ENCODE peak calls at places on chromosomes 7 and 10, in five cellular contexts. One of them, this sample, is unnamed.

GRCh38 chr10:87578160-87578559 is 73.5 kb downstream of the MINPP1 start:
- DNase-seq in GM03348: no peak
- DNase-seq in H4: no peak
- DNase-seq in NCI-H2029: no peak
- DNase-seq in dorsolateral prefrontal cortex: no peak
- DNase-seq in this sample: no peak

GRCh38 chr7:132475669-132476116 is 100.6 kb downstream of the PLXNA4 start:
- DNase-seq in dorsolateral prefrontal cortex: no peak
- DNase-seq in GM03348: no peak
- DNase-seq in NCI-H2029: no peak
- DNase-seq in H4: no peak
- DNase-seq in this sample: no peak

GRCh38 chr10:5891009-5891408 is 966 bp downstream of the FBH1 start:
- DNase-seq in H4: no peak
- DNase-seq in GM03348: no peak
- DNase-seq in dorsolateral prefrontal cortex: no peak
- DNase-seq in NCI-H2029: no peak
- DNase-seq in this sample: no peak

GRCh38 chr10:94405406-94405805 is 3.1 kb downstream of the TBC1D12 start:
- DNase-seq in H4: no peak
- DNase-seq in dorsolateral prefrontal cortex: no peak
- DNase-seq in NCI-H2029: no peak
- DNase-seq in GM03348: no peak
- DNase-seq in this sample: no peak

GRCh38 chr10:77321868-77322267 is 315.7 kb downstream of the KCNMA1 start:
- DNase-seq in H4: no peak
- DNase-seq in NCI-H2029: no peak
- DNase-seq in GM03348: no peak
- DNase-seq in dorsolateral prefrontal cortex: no peak
- DNase-seq in this sample: no peak

GRCh38 chr10:86603256-86603655 is 51.1 kb upstream of the OPN4 start:
- DNase-seq in GM03348: no peak
- DNase-seq in H4: no peak
- DNase-seq in dorsolateral prefrontal cortex: no peak
- DNase-seq in NCI-H2029: no peak
- DNase-seq in this sample: no peak

GRCh38 chr7:98627062-98627790 is 10.1 kb downstream of the NPTX2 start:
- DNase-seq in GM03348: no peak
- DNase-seq in H4: no peak
- DNase-seq in NCI-H2029: no peak
- DNase-seq in dorsolateral prefrontal cortex: no peak
- DNase-seq in this sample: no peak

GRCh38 chr7:138359891-138360582 is 100.0 kb upstream of the TRIM24 start:
- DNase-seq in dorsolateral prefrontal cortex: no peak
- DNase-seq in NCI-H2029: no peak
- DNase-seq in GM03348: no peak
- DNase-seq in H4: peak
- DNase-seq in this sample: peak

GRCh38 chr7:55533050-55533728 is 39.1 kb downstream of the VOPP1 start:
- DNase-seq in GM03348: peak
- DNase-seq in H4: no peak
- DNase-seq in dorsolateral prefrontal cortex: no peak
- DNase-seq in NCI-H2029: no peak
- DNase-seq in this sample: no peak

GRCh38 chr10:69458426-69459100 is 7.3 kb downstream of the TSPAN15 start:
- DNase-seq in NCI-H2029: no peak
- DNase-seq in H4: no peak
- DNase-seq in dorsolateral prefrontal cortex: peak
- DNase-seq in GM03348: no peak
- DNase-seq in this sample: no peak

GRCh38 chr7:117791877-117792780 is 81.1 kb downstream of the CTTNBP2 start:
- DNase-seq in dorsolateral prefrontal cortex: no peak
- DNase-seq in GM03348: no peak
- DNase-seq in NCI-H2029: no peak
- DNase-seq in H4: no peak
- DNase-seq in this sample: no peak

GRCh38 chr7:44973610-44974401 is 5.0 kb downstream of the MYO1G start:
- DNase-seq in NCI-H2029: no peak
- DNase-seq in GM03348: peak
- DNase-seq in dorsolateral prefrontal cortex: peak
- DNase-seq in H4: no peak
- DNase-seq in this sample: no peak

GRCh38 chr7:41971640-41972187 is 265.3 kb downstream of the GLI3 start:
- DNase-seq in GM03348: no peak
- DNase-seq in NCI-H2029: no peak
- DNase-seq in H4: no peak
- DNase-seq in dorsolateral prefrontal cortex: no peak
- DNase-seq in this sample: no peak

GRCh38 chr7:6536262-6536770 is 14.9 kb downstream of the GRID2IP start:
- DNase-seq in dorsolateral prefrontal cortex: no peak
- DNase-seq in H4: no peak
- DNase-seq in GM03348: no peak
- DNase-seq in NCI-H2029: no peak
- DNase-seq in this sample: no peak

GRCh38 chr10:60981012-60981411 is 37.0 kb upstream of the RHOBTB1 start:
- DNase-seq in H4: no peak
- DNase-seq in NCI-H2029: no peak
- DNase-seq in GM03348: no peak
- DNase-seq in dorsolateral prefrontal cortex: no peak
- DNase-seq in this sample: no peak

GRCh38 chr10:72812798-72813430 is 80.6 kb upstream of the OIT3 start:
- DNase-seq in NCI-H2029: no peak
- DNase-seq in dorsolateral prefrontal cortex: no peak
- DNase-seq in H4: no peak
- DNase-seq in GM03348: peak
- DNase-seq in this sample: no peak

GRCh38 chr10:5466451-5466996 is 32.8 kb downstream of the CALML5 start:
- DNase-seq in H4: peak
- DNase-seq in dorsolateral prefrontal cortex: no peak
- DNase-seq in NCI-H2029: peak
- DNase-seq in GM03348: peak
- DNase-seq in this sample: peak

GRCh38 chr10:89274928-89275327 is 23.4 kb upstream of the LIPA start:
- DNase-seq in dorsolateral prefrontal cortex: no peak
- DNase-seq in H4: no peak
- DNase-seq in GM03348: peak
- DNase-seq in NCI-H2029: no peak
- DNase-seq in this sample: no peak

GRCh38 chr7:30914611-30915601 is 3.3 kb downstream of the AQP1 start:
- DNase-seq in GM03348: peak
- DNase-seq in dorsolateral prefrontal cortex: no peak
- DNase-seq in NCI-H2029: no peak
- DNase-seq in H4: peak
- DNase-seq in this sample: no peak

GRCh38 chr10:112375721-112376577 is 2.0 kb downstream of the ACSL5 start:
- DNase-seq in GM03348: peak
- DNase-seq in NCI-H2029: peak
- DNase-seq in dorsolateral prefrontal cortex: no peak
- DNase-seq in H4: peak
- DNase-seq in this sample: no peak

GRCh38 chr7:23347682-23348180 is 48.6 kb downstream of the MALSU1 start:
- DNase-seq in H4: peak
- DNase-seq in NCI-H2029: no peak
- DNase-seq in dorsolateral prefrontal cortex: no peak
- DNase-seq in GM03348: peak
- DNase-seq in this sample: no peak

GRCh38 chr7:25256424-25256823 is 28.1 kb upstream of the NPVF start:
- DNase-seq in dorsolateral prefrontal cortex: no peak
- DNase-seq in GM03348: no peak
- DNase-seq in H4: no peak
- DNase-seq in NCI-H2029: no peak
- DNase-seq in this sample: no peak

GRCh38 chr10:87503892-87504291 is 801 bp upstream of the MINPP1 start:
- DNase-seq in GM03348: peak
- DNase-seq in H4: no peak
- DNase-seq in dorsolateral prefrontal cortex: no peak
- DNase-seq in NCI-H2029: no peak
- DNase-seq in this sample: no peak

GRCh38 chr7:100803398-100804161 is 23.7 kb downstream of the EPHB4 start:
- DNase-seq in NCI-H2029: peak
- DNase-seq in H4: peak
- DNase-seq in dorsolateral prefrontal cortex: peak
- DNase-seq in GM03348: peak
- DNase-seq in this sample: peak

GRCh38 chr10:34854147-34854601 is 39.1 kb upstream of the PARD3 start:
- DNase-seq in GM03348: peak
- DNase-seq in dorsolateral prefrontal cortex: peak
- DNase-seq in NCI-H2029: no peak
- DNase-seq in H4: peak
- DNase-seq in this sample: no peak

GRCh38 chr10:97498841-97499560 is at the start of gene UBTD1:
- DNase-seq in NCI-H2029: no peak
- DNase-seq in H4: peak
- DNase-seq in GM03348: peak
- DNase-seq in dorsolateral prefrontal cortex: no peak
- DNase-seq in this sample: no peak

GRCh38 chr7:12951397-12951801 is 264.0 kb downstream of the ARL4A start:
- DNase-seq in GM03348: peak
- DNase-seq in H4: peak
- DNase-seq in dorsolateral prefrontal cortex: no peak
- DNase-seq in NCI-H2029: no peak
- DNase-seq in this sample: no peak

GRCh38 chr10:116490028-116490662 is 55.6 kb upstream of the PNLIP start:
- DNase-seq in dorsolateral prefrontal cortex: no peak
- DNase-seq in NCI-H2029: no peak
- DNase-seq in H4: peak
- DNase-seq in GM03348: peak
- DNase-seq in this sample: no peak

GRCh38 chr7:46444266-46444665 is 523.2 kb upstream of the IGFBP3 start:
- DNase-seq in dorsolateral prefrontal cortex: no peak
- DNase-seq in GM03348: peak
- DNase-seq in H4: no peak
- DNase-seq in NCI-H2029: no peak
- DNase-seq in this sample: no peak

GRCh38 chr10:88428442-88428841 is 154.7 kb downstream of the RNLS start:
- DNase-seq in H4: no peak
- DNase-seq in dorsolateral prefrontal cortex: no peak
- DNase-seq in NCI-H2029: no peak
- DNase-seq in GM03348: peak
- DNase-seq in this sample: no peak

GRCh38 chr7:538764-539685 is 19.4 kb upstream of the PDGFA start:
- DNase-seq in GM03348: no peak
- DNase-seq in H4: peak
- DNase-seq in dorsolateral prefrontal cortex: no peak
- DNase-seq in NCI-H2029: no peak
- DNase-seq in this sample: no peak

GRCh38 chr7:30687604-30688003 is 5.3 kb upstream of the CRHR2 start:
- DNase-seq in GM03348: no peak
- DNase-seq in H4: no peak
- DNase-seq in dorsolateral prefrontal cortex: no peak
- DNase-seq in NCI-H2029: no peak
- DNase-seq in this sample: no peak

GRCh38 chr7:5677538-5678294 is 103.7 kb downstream of the RNF216 start:
- DNase-seq in NCI-H2029: no peak
- DNase-seq in GM03348: peak
- DNase-seq in H4: peak
- DNase-seq in dorsolateral prefrontal cortex: peak
- DNase-seq in this sample: no peak

GRCh38 chr7:2800220-2800922 is 43.7 kb downstream of the GNA12 start:
- DNase-seq in H4: no peak
- DNase-seq in GM03348: no peak
- DNase-seq in dorsolateral prefrontal cortex: no peak
- DNase-seq in NCI-H2029: no peak
- DNase-seq in this sample: no peak

GRCh38 chr10:119687192-119688032 is 36.2 kb downstream of the BAG3 start:
- DNase-seq in H4: peak
- DNase-seq in NCI-H2029: no peak
- DNase-seq in dorsolateral prefrontal cortex: no peak
- DNase-seq in GM03348: no peak
- DNase-seq in this sample: no peak

GRCh38 chr7:142856565-142857245 is 1.8 kb downstream of the EPHB6 start:
- DNase-seq in NCI-H2029: no peak
- DNase-seq in GM03348: no peak
- DNase-seq in H4: no peak
- DNase-seq in dorsolateral prefrontal cortex: peak
- DNase-seq in this sample: no peak